ENCODE peak calls at places on chromosomes 6 and 20, in six cellular contexts. One of them, this sample, is unnamed.

GRCh38 chr6:22436134-22436533 is 133.2 kb upstream of the HDGFL1 start:
- DNase-seq in transverse colon: no peak
- DNase-seq in cardiac muscle cell: no peak
- DNase-seq in heart right ventricle: no peak
- DNase-seq in sigmoid colon: no peak
- DNase-seq in tibial artery: no peak
- DNase-seq in this sample: no peak

GRCh38 chr20:1528811-1529210 is 28.7 kb downstream of the SIRPD start:
- DNase-seq in transverse colon: no peak
- DNase-seq in cardiac muscle cell: peak; percentile 30
- DNase-seq in heart right ventricle: no peak
- DNase-seq in sigmoid colon: no peak
- DNase-seq in tibial artery: no peak
- DNase-seq in this sample: no peak

GRCh38 chr20:41307021-41307420 is 10.5 kb downstream of the ZHX3 start:
- DNase-seq in transverse colon: no peak
- DNase-seq in cardiac muscle cell: no peak
- DNase-seq in heart right ventricle: no peak
- DNase-seq in sigmoid colon: no peak
- DNase-seq in tibial artery: no peak
- DNase-seq in this sample: no peak

GRCh38 chr6:16238057-16238657 is at the start of gene GMPR:
- DNase-seq in transverse colon: peak; percentile 82
- DNase-seq in cardiac muscle cell: peak; percentile 72
- DNase-seq in heart right ventricle: peak; percentile 81
- DNase-seq in sigmoid colon: peak; percentile 90
- DNase-seq in tibial artery: peak; percentile 83
- DNase-seq in this sample: peak; percentile 78

GRCh38 chr6:108714012-108714773 is 134.0 kb upstream of the ARMC2 start:
- DNase-seq in transverse colon: no peak
- DNase-seq in cardiac muscle cell: peak; percentile 80
- DNase-seq in heart right ventricle: peak; percentile 43
- DNase-seq in sigmoid colon: peak; percentile 79
- DNase-seq in tibial artery: peak; percentile 55
- DNase-seq in this sample: no peak

GRCh38 chr20:50285376-50286173 is 94.9 kb downstream of the CEBPB start:
- DNase-seq in transverse colon: no peak
- DNase-seq in cardiac muscle cell: peak; percentile 81
- DNase-seq in heart right ventricle: no peak
- DNase-seq in sigmoid colon: peak; percentile 86
- DNase-seq in tibial artery: peak; percentile 66
- DNase-seq in this sample: no peak

GRCh38 chr20:35010405-35011192 is 54.9 kb downstream of the MYH7B start:
- DNase-seq in transverse colon: no peak
- DNase-seq in cardiac muscle cell: no peak
- DNase-seq in heart right ventricle: no peak
- DNase-seq in sigmoid colon: no peak
- DNase-seq in tibial artery: peak; percentile 9
- DNase-seq in this sample: no peak

GRCh38 chr20:63978319-63979220 is 872 bp downstream of the SAMD10 start:
- DNase-seq in transverse colon: peak; percentile 90
- DNase-seq in cardiac muscle cell: peak; percentile 49
- DNase-seq in heart right ventricle: peak; percentile 82
- DNase-seq in sigmoid colon: peak; percentile 85
- DNase-seq in tibial artery: no peak
- DNase-seq in this sample: peak; percentile 81

GRCh38 chr20:61905781-61906523 is 159.7 kb downstream of the TAF4 start:
- DNase-seq in transverse colon: no peak
- DNase-seq in cardiac muscle cell: no peak
- DNase-seq in heart right ventricle: no peak
- DNase-seq in sigmoid colon: no peak
- DNase-seq in tibial artery: no peak
- DNase-seq in this sample: no peak

GRCh38 chr20:48807586-48808381 is 20.0 kb downstream of the PREX1 start:
- DNase-seq in transverse colon: no peak
- DNase-seq in cardiac muscle cell: peak; percentile 81
- DNase-seq in heart right ventricle: peak; percentile 44
- DNase-seq in sigmoid colon: no peak
- DNase-seq in tibial artery: peak; percentile 47
- DNase-seq in this sample: no peak

GRCh38 chr20:45506927-45507820 is 8.2 kb downstream of the SPINT3 start:
- DNase-seq in transverse colon: no peak
- DNase-seq in cardiac muscle cell: no peak
- DNase-seq in heart right ventricle: no peak
- DNase-seq in sigmoid colon: no peak
- DNase-seq in tibial artery: no peak
- DNase-seq in this sample: no peak

GRCh38 chr6:154960299-154960796 is 34.8 kb upstream of the TIAM2 start:
- DNase-seq in transverse colon: peak; percentile 60
- DNase-seq in cardiac muscle cell: no peak
- DNase-seq in heart right ventricle: no peak
- DNase-seq in sigmoid colon: no peak
- DNase-seq in tibial artery: peak; percentile 25
- DNase-seq in this sample: no peak

GRCh38 chr6:15244605-15245360 is 1.1 kb upstream of the JARID2 start:
- DNase-seq in transverse colon: peak; percentile 84
- DNase-seq in cardiac muscle cell: peak; percentile 89
- DNase-seq in heart right ventricle: peak; percentile 85
- DNase-seq in sigmoid colon: peak; percentile 95
- DNase-seq in tibial artery: peak; percentile 78
- DNase-seq in this sample: peak; percentile 74

GRCh38 chr20:32484221-32485125 is 100.7 kb downstream of the NOL4L start:
- DNase-seq in transverse colon: peak; percentile 59
- DNase-seq in cardiac muscle cell: no peak
- DNase-seq in heart right ventricle: no peak
- DNase-seq in sigmoid colon: peak; percentile 80
- DNase-seq in tibial artery: peak; percentile 49
- DNase-seq in this sample: no peak

GRCh38 chr6:85421963-85422362 is 27.9 kb upstream of the NT5E start:
- DNase-seq in transverse colon: no peak
- DNase-seq in cardiac muscle cell: no peak
- DNase-seq in heart right ventricle: no peak
- DNase-seq in sigmoid colon: no peak
- DNase-seq in tibial artery: no peak
- DNase-seq in this sample: no peak

GRCh38 chr6:89623749-89624148 is 14.8 kb downstream of the LYRM2 start:
- DNase-seq in transverse colon: no peak
- DNase-seq in cardiac muscle cell: no peak
- DNase-seq in heart right ventricle: no peak
- DNase-seq in sigmoid colon: no peak
- DNase-seq in tibial artery: no peak
- DNase-seq in this sample: no peak

GRCh38 chr6:116298968-116299367 is 19.2 kb upstream of the TSPYL1 start:
- DNase-seq in transverse colon: no peak
- DNase-seq in cardiac muscle cell: no peak
- DNase-seq in heart right ventricle: no peak
- DNase-seq in sigmoid colon: no peak
- DNase-seq in tibial artery: no peak
- DNase-seq in this sample: no peak

GRCh38 chr20:53582574-53583351 is 10.9 kb downstream of the ZNF217 start:
- DNase-seq in transverse colon: no peak
- DNase-seq in cardiac muscle cell: peak; percentile 95
- DNase-seq in heart right ventricle: no peak
- DNase-seq in sigmoid colon: peak; percentile 79
- DNase-seq in tibial artery: peak; percentile 29
- DNase-seq in this sample: peak; percentile 28

GRCh38 chr20:2986466-2986865 is 57.0 kb upstream of the GNRH2 start:
- DNase-seq in transverse colon: no peak
- DNase-seq in cardiac muscle cell: peak; percentile 45
- DNase-seq in heart right ventricle: no peak
- DNase-seq in sigmoid colon: no peak
- DNase-seq in tibial artery: no peak
- DNase-seq in this sample: peak; percentile 29

GRCh38 chr6:164757451-164757850 is 552.0 kb downstream of the C6orf118 start:
- DNase-seq in transverse colon: no peak
- DNase-seq in cardiac muscle cell: no peak
- DNase-seq in heart right ventricle: no peak
- DNase-seq in sigmoid colon: no peak
- DNase-seq in tibial artery: no peak
- DNase-seq in this sample: no peak

GRCh38 chr20:13331536-13331935 is 110.5 kb downstream of the ISM1 start:
- DNase-seq in transverse colon: no peak
- DNase-seq in cardiac muscle cell: peak; percentile 21
- DNase-seq in heart right ventricle: no peak
- DNase-seq in sigmoid colon: no peak
- DNase-seq in tibial artery: no peak
- DNase-seq in this sample: no peak

GRCh38 chr6:20861479-20861878 is 327.2 kb downstream of the CDKAL1 start:
- DNase-seq in transverse colon: no peak
- DNase-seq in cardiac muscle cell: no peak
- DNase-seq in heart right ventricle: no peak
- DNase-seq in sigmoid colon: no peak
- DNase-seq in tibial artery: no peak
- DNase-seq in this sample: no peak

GRCh38 chr20:8094415-8094818 is 37.6 kb upstream of the PLCB1 start:
- DNase-seq in transverse colon: peak; percentile 46
- DNase-seq in cardiac muscle cell: peak; percentile 97
- DNase-seq in heart right ventricle: peak; percentile 71
- DNase-seq in sigmoid colon: peak; percentile 97
- DNase-seq in tibial artery: peak; percentile 81
- DNase-seq in this sample: peak; percentile 68

GRCh38 chr6:148520109-148520841 is 177.6 kb downstream of the SASH1 start:
- DNase-seq in transverse colon: no peak
- DNase-seq in cardiac muscle cell: no peak
- DNase-seq in heart right ventricle: no peak
- DNase-seq in sigmoid colon: no peak
- DNase-seq in tibial artery: no peak
- DNase-seq in this sample: no peak

GRCh38 chr20:64077876-64078551 is 1.3 kb downstream of the RGS19 start:
- DNase-seq in transverse colon: peak; percentile 68
- DNase-seq in cardiac muscle cell: no peak
- DNase-seq in heart right ventricle: no peak
- DNase-seq in sigmoid colon: no peak
- DNase-seq in tibial artery: no peak
- DNase-seq in this sample: no peak

GRCh38 chr6:105807905-105808304 is 278.2 kb upstream of the PRDM1 start:
- DNase-seq in transverse colon: no peak
- DNase-seq in cardiac muscle cell: no peak
- DNase-seq in heart right ventricle: no peak
- DNase-seq in sigmoid colon: no peak
- DNase-seq in tibial artery: no peak
- DNase-seq in this sample: no peak

GRCh38 chr20:51132286-51132810 is 109.4 kb upstream of the KCNG1 start:
- DNase-seq in transverse colon: peak; percentile 58
- DNase-seq in cardiac muscle cell: peak; percentile 27
- DNase-seq in heart right ventricle: no peak
- DNase-seq in sigmoid colon: no peak
- DNase-seq in tibial artery: no peak
- DNase-seq in this sample: no peak

GRCh38 chr6:139381216-139381615 is 6.8 kb upstream of the CITED2 start:
- DNase-seq in transverse colon: no peak
- DNase-seq in cardiac muscle cell: peak; percentile 32
- DNase-seq in heart right ventricle: no peak
- DNase-seq in sigmoid colon: no peak
- DNase-seq in tibial artery: no peak
- DNase-seq in this sample: no peak
- H3K4me3 ChIP-seq in transverse colon: no peak overlapping the region
- H3K4me3 ChIP-seq in cardiac muscle cell: no peak overlapping the region
- H3K4me3 ChIP-seq in heart right ventricle: no peak overlapping the region
- H3K4me3 ChIP-seq in sigmoid colon: no peak overlapping the region
- H3K4me3 ChIP-seq in tibial artery: no peak overlapping the region
- H3K4me3 ChIP-seq in this sample: no peak overlapping the region

DNA sequence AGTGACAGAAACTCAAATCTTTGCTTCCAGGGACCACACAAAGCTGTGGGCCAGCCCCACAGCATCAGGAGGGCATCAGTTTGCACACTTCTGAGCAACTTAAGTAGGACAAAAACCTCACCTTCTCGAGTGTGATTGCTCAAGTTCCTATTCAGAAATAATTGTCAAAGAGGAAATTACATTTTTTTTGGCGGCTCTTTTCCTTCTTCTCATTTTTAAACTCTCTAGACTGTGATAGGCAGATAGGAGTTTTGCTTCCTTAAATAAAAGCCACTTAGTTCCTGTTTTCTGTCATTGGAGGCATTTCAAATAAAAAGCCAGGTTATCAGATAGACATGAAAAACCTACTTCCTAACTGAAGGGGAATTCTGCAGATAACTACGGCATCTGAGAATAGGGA is 11.2 kb upstream of the TAGAP start:
- DNase-seq in transverse colon: no peak
- DNase-seq in cardiac muscle cell: no peak
- DNase-seq in heart right ventricle: no peak
- DNase-seq in sigmoid colon: no peak
- DNase-seq in tibial artery: no peak
- DNase-seq in this sample: no peak
- H3K4me1 ChIP-seq in transverse colon: peaks cover 8% of the 10 kb centered on the region
- H3K4me1 ChIP-seq in cardiac muscle cell: no peaks in the 10 kb centered on the region
- H3K4me1 ChIP-seq in heart right ventricle: no peaks in the 10 kb centered on the region
- H3K4me1 ChIP-seq in sigmoid colon: no peaks in the 10 kb centered on the region
- H3K4me1 ChIP-seq in tibial artery: no peaks in the 10 kb centered on the region
- H3K4me1 ChIP-seq in this sample: no peaks in the 10 kb centered on the region

GRCh38 chr6:32153252-32153834 is 598 bp upstream of the PPT2 start:
- DNase-seq in transverse colon: no peak
- DNase-seq in cardiac muscle cell: no peak
- DNase-seq in heart right ventricle: peak; percentile 42
- DNase-seq in sigmoid colon: peak; percentile 78
- DNase-seq in tibial artery: peak; percentile 46
- DNase-seq in this sample: peak; percentile 72
- TF ChIP-seq CTCF in transverse colon: peak; percentile 25
- TF ChIP-seq CTCF in cardiac muscle cell: peak; percentile 28
- TF ChIP-seq CTCF in heart right ventricle: peak; percentile 36
- TF ChIP-seq CTCF in sigmoid colon: no peak
- TF ChIP-seq CTCF in tibial artery: no peak
- TF ChIP-seq CTCF in this sample: no peak

GRCh38 chr6:140977425-140977824 is 1155.3 kb upstream of the GJE1 start:
- DNase-seq in transverse colon: no peak
- DNase-seq in cardiac muscle cell: peak; percentile 51
- DNase-seq in heart right ventricle: no peak
- DNase-seq in sigmoid colon: no peak
- DNase-seq in tibial artery: no peak
- DNase-seq in this sample: no peak
- H3K4me3 ChIP-seq in transverse colon: no peak overlapping the region
- H3K4me3 ChIP-seq in cardiac muscle cell: no peak overlapping the region
- H3K4me3 ChIP-seq in heart right ventricle: no peak overlapping the region
- H3K4me3 ChIP-seq in sigmoid colon: no peak overlapping the region
- H3K4me3 ChIP-seq in tibial artery: no peak overlapping the region
- H3K4me3 ChIP-seq in this sample: no peak overlapping the region

DNA sequence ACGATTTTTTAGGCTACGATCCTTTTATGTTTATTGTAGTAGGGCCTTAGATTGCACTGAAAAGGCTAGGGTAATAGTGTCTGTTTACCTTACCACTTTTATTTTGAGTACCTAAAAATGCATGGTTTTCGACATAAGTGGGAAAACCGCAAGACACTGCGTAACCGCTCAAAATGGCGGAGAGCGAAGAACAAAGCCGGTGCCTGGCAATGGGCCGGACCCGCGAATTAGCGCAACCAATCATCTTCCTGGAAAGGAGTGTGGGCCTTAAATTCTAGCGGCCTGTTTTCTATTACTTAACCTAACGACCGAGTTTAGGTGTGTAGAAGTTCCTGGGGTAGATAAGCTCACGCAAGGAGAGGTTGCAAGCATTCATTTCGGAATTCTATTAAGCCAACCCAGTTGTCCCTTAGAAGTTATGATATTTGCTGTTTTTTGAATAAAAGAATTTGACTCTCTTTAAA is 118.0 kb downstream of the HFE start:
- DNase-seq in transverse colon: peak; percentile 89
- DNase-seq in cardiac muscle cell: peak; percentile 95
- DNase-seq in heart right ventricle: peak; percentile 90
- DNase-seq in sigmoid colon: peak; percentile 95
- DNase-seq in tibial artery: peak; percentile 76
- DNase-seq in this sample: peak; percentile 72
- H3K4me1 ChIP-seq in transverse colon: peaks cover 21% of the 10 kb centered on the region
- H3K4me1 ChIP-seq in cardiac muscle cell: peaks cover 2% of the 10 kb centered on the region
- H3K4me1 ChIP-seq in heart right ventricle: peaks cover 3% of the 10 kb centered on the region
- H3K4me1 ChIP-seq in sigmoid colon: no peaks in the 10 kb centered on the region
- H3K4me1 ChIP-seq in tibial artery: peaks cover 6% of the 10 kb centered on the region
- H3K4me1 ChIP-seq in this sample: no peaks in the 10 kb centered on the region

This sample was measured in lung.